ENCODE peak calls at places on chromosomes 5 and 9, in four cellular contexts. One of them, this sample, is unnamed.

GRCh38 chr5:173941758-173942401 is 47.1 kb upstream of the C5orf47 start:
- DNase-seq in GM12878: no peak
- DNase-seq in K562: no peak
- DNase-seq in HepG2: peak; percentile 95
- DNase-seq in this sample: peak; percentile 85

GRCh38 chr5:112691758-112692157 is 45.9 kb upstream of the APC start:
- DNase-seq in GM12878: peak; percentile 19
- DNase-seq in HepG2: peak; percentile 65
- DNase-seq in K562: peak; percentile 44
- DNase-seq in this sample: peak; percentile 38

GRCh38 chr5:73304381-73304780 is 131.4 kb downstream of the TMEM174 start:
- DNase-seq in HepG2: no peak
- DNase-seq in K562: no peak
- DNase-seq in GM12878: no peak
- DNase-seq in this sample: no peak

GRCh38 chr5:141084487-141084989 is 9.9 kb upstream of the PCDHB2 start:
- DNase-seq in HepG2: peak; percentile 72
- DNase-seq in GM12878: no peak
- DNase-seq in K562: peak; percentile 7
- DNase-seq in this sample: peak; percentile 79

GRCh38 chr5:87308024-87308423 is 40.3 kb downstream of the RASA1 start:
- DNase-seq in GM12878: peak; percentile 31
- DNase-seq in K562: no peak
- DNase-seq in HepG2: no peak
- DNase-seq in this sample: no peak

GRCh38 chr5:39427225-39427624 is 2.4 kb upstream of the DAB2 start:
- DNase-seq in K562: no peak
- DNase-seq in HepG2: no peak
- DNase-seq in GM12878: no peak
- DNase-seq in this sample: no peak

GRCh38 chr9:111795557-111795839 is 761 bp upstream of the SHOC1 start:
- DNase-seq in HepG2: no peak
- DNase-seq in K562: no peak
- DNase-seq in GM12878: no peak
- DNase-seq in this sample: no peak

GRCh38 chr9:5838884-5839571 is 6.1 kb upstream of the ERMP1 start:
- DNase-seq in GM12878: no peak
- DNase-seq in K562: peak; percentile 52
- DNase-seq in HepG2: peak; percentile 96
- DNase-seq in this sample: peak; percentile 96

GRCh38 chr5:170151105-170151831 is 45.6 kb downstream of the FOXI1 start:
- DNase-seq in HepG2: peak; percentile 54
- DNase-seq in K562: peak; percentile 94
- DNase-seq in GM12878: no peak
- DNase-seq in this sample: peak; percentile 88

GRCh38 chr5:9176641-9177040 is 369.2 kb downstream of the SEMA5A start:
- DNase-seq in GM12878: no peak
- DNase-seq in HepG2: no peak
- DNase-seq in K562: no peak
- DNase-seq in this sample: no peak

GRCh38 chr5:177507596-177508216 is 1.9 kb downstream of the DOK3 start:
- DNase-seq in GM12878: no peak
- DNase-seq in HepG2: no peak
- DNase-seq in K562: no peak
- DNase-seq in this sample: no peak
- TF ChIP-seq POLR2A in GM12878: no peak
- TF ChIP-seq POLR2A in HepG2: no peak
- TF ChIP-seq POLR2A in K562: no peak
- TF ChIP-seq POLR2A in this sample: no peak

DNA sequence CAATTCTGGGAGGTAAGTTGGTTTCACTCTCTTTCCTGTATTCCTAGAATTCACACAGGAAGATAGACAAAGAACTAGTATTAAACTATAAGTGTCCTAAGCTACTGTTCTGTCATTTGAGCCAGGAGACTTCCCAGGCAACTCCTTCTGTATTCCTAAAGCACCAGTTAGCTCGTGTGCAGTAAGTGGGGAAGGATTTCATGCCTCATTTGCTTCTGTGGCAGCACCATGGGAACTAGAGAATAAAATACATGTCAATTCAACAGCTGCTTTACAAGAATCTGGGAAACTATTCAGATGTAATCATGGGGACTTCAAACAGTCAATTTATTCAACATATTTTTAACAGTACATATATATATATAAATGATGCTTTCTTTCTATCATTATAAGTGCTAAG is 762.3 kb downstream of the PRELID2 start:
- DNase-seq in GM12878: no peak
- DNase-seq in K562: no peak
- DNase-seq in HepG2: no peak
- DNase-seq in this sample: no peak
- TF ChIP-seq ESRRA in GM12878: no peak
- TF ChIP-seq ESRRA in K562: no peak
- TF ChIP-seq ESRRA in HepG2: no peak
- TF ChIP-seq ESRRA in this sample: no peak

GRCh38 chr5:179840766-179841165 is 17.9 kb downstream of the MRNIP start:
- DNase-seq in GM12878: no peak
- DNase-seq in HepG2: no peak
- DNase-seq in K562: no peak
- DNase-seq in this sample: no peak

GRCh38 chr5:179841621-179842020 is 17.0 kb downstream of the MRNIP start:
- DNase-seq in HepG2: no peak
- DNase-seq in K562: no peak
- DNase-seq in GM12878: no peak
- DNase-seq in this sample: no peak

GRCh38 chr5:179837076-179838011 is 16.6 kb downstream of the SQSTM1 start:
- DNase-seq in GM12878: no peak
- DNase-seq in K562: no peak
- DNase-seq in HepG2: no peak
- DNase-seq in this sample: no peak

GRCh38 chr5:179840321-179840720 is 18.3 kb downstream of the MRNIP start:
- DNase-seq in HepG2: no peak
- DNase-seq in GM12878: no peak
- DNase-seq in K562: no peak
- DNase-seq in this sample: no peak

DNA sequence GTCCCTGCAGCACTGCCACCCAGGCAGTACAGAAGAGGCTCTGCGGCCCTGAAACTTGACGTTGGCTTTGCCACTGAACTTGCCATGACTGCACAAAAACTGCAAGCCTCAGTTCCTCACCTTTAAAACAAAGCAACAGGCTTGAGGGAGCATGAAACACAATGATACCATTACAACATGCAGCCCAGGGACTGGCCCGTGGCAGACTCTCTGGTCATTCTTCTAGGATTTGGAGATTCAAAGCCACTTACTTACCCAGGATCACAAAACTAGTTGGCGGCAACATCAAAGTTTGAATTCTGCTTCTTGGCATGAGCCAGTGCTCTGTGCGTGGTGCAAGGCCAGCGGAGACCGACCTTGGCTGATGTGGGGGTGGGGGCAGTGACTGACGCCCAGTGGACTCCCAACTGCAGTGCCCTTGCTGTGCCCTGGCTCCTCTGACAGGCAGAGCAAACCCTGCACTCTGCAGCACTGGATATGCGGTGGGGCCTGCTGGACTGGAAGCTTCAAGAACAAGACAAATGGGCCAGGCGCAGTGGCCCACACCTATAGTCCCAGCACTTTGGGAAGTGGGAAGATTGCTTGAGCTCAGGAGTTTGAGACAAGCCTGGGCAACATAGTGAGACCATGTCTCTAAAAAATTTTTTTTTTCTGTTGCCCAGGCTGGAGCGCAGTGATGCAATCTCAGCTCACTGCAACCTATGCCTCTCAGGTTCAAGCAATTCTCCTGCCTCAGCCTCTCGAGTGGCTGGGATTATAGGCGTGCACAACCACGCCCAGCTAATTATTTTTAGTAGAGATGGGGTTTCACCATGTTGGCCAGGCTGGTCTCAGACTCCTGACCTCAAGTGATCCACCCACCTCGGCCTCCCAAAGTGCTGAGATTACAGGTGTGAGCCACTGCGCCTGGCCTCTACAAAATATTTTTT is 18.9 kb downstream of the SQSTM1 start:
- DNase-seq in K562: no peak
- DNase-seq in HepG2: no peak
- DNase-seq in GM12878: no peak
- DNase-seq in this sample: no peak
- TF ChIP-seq POLR2A in K562: no peak
- TF ChIP-seq POLR2A in HepG2: peak; percentile 47
- TF ChIP-seq POLR2A in GM12878: no peak
- TF ChIP-seq POLR2A in this sample: no peak

DNA sequence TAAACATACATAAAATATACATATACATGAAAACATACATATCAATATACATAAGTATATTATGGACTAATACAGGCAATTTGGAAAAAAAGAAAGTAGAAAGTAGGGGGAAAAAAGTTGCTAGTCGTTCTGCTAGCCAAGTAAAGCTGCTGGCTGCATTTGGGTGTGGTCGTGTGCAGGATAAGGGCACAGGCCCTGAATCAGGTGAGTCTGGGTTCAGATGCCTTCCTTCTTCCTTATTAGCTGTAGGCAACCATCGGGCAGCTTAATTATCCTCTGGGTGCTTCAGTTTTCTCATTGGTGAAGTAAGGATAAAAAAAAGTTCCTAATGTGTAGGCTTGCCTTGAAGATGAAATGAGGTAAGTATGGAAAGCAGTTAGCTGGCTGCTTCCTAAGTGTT is 59.2 kb upstream of the SPRY4 start:
- DNase-seq in GM12878: no peak
- DNase-seq in HepG2: no peak
- DNase-seq in K562: no peak
- DNase-seq in this sample: no peak
- TF ChIP-seq ESRRA in GM12878: no peak
- TF ChIP-seq ESRRA in HepG2: no peak
- TF ChIP-seq ESRRA in K562: no peak
- TF ChIP-seq ESRRA in this sample: no peak

GRCh38 chr5:126776499-126777256 is at the start of gene LMNB1:
- DNase-seq in K562: peak; percentile 94
- DNase-seq in GM12878: peak; percentile 83
- DNase-seq in HepG2: peak; percentile 92
- DNase-seq in this sample: peak; percentile 81

GRCh38 chr5:126778675-126779403 is 1.9 kb downstream of the LMNB1 start:
- DNase-seq in GM12878: no peak
- DNase-seq in K562: no peak
- DNase-seq in HepG2: no peak
- DNase-seq in this sample: no peak

GRCh38 chr5:126780165-126780827 is 3.4 kb downstream of the LMNB1 start:
- DNase-seq in GM12878: no peak
- DNase-seq in K562: peak; percentile 53
- DNase-seq in HepG2: peak; percentile 63
- DNase-seq in this sample: peak; percentile 73

GRCh38 chr5:126777974-126778674 is 1.2 kb downstream of the LMNB1 start:
- DNase-seq in K562: peak; percentile 80
- DNase-seq in GM12878: peak; percentile 89
- DNase-seq in HepG2: peak; percentile 89
- DNase-seq in this sample: peak; percentile 96

DNA sequence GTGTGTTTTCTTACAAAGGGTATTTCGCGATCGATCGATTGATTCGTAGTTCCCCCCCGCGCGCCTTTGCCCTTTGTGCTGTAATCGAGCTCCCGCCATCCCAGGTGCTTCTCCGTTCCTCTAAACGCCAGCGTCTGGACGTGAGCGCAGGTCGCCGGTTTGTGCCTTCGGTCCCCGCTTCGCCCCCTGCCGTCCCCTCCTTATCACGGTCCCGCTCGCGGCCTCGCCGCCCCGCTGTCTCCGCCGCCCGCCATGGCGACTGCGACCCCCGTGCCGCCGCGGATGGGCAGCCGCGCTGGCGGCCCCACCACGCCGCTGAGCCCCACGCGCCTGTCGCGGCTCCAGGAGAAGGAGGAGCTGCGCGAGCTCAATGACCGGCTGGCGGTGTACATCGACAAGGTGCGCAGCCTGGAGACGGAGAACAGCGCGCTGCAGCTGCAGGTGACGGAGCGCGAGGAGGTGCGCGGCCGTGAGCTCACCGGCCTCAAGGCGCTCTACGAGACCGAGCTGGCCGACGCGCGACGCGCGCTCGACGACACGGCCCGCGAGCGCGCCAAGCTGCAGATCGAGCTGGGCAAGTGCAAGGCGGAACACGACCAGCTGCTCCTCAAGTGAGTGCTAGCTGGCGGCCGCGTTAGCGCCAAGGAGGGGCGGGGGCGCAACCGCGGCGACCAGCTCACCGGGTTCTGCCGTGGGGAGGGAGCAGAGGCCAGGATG is 479 bp downstream of the LMNB1 start:
- DNase-seq in HepG2: peak; percentile 9
- DNase-seq in K562: peak; percentile 42
- DNase-seq in GM12878: no peak
- DNase-seq in this sample: peak; percentile 72
- TF ChIP-seq POLR2A in HepG2: no peak
- TF ChIP-seq POLR2A in K562: peak; percentile 9
- TF ChIP-seq POLR2A in GM12878: peak; percentile 87
- TF ChIP-seq POLR2A in this sample: no peak

GRCh38 chr9:134503301-134504105 is 138.1 kb upstream of the COL5A1 start:
- DNase-seq in GM12878: no peak
- DNase-seq in HepG2: no peak
- DNase-seq in K562: no peak
- DNase-seq in this sample: no peak

GRCh38 chr9:134501266-134502181 is 140.1 kb upstream of the COL5A1 start:
- DNase-seq in GM12878: no peak
- DNase-seq in K562: no peak
- DNase-seq in HepG2: no peak
- DNase-seq in this sample: no peak

GRCh38 chr9:134504106-134504385 is 137.6 kb upstream of the COL5A1 start:
- DNase-seq in HepG2: no peak
- DNase-seq in K562: no peak
- DNase-seq in GM12878: no peak
- DNase-seq in this sample: no peak

GRCh38 chr9:134500931-134501265 is 140.7 kb upstream of the COL5A1 start:
- DNase-seq in K562: no peak
- DNase-seq in HepG2: no peak
- DNase-seq in GM12878: no peak
- DNase-seq in this sample: no peak

DNA sequence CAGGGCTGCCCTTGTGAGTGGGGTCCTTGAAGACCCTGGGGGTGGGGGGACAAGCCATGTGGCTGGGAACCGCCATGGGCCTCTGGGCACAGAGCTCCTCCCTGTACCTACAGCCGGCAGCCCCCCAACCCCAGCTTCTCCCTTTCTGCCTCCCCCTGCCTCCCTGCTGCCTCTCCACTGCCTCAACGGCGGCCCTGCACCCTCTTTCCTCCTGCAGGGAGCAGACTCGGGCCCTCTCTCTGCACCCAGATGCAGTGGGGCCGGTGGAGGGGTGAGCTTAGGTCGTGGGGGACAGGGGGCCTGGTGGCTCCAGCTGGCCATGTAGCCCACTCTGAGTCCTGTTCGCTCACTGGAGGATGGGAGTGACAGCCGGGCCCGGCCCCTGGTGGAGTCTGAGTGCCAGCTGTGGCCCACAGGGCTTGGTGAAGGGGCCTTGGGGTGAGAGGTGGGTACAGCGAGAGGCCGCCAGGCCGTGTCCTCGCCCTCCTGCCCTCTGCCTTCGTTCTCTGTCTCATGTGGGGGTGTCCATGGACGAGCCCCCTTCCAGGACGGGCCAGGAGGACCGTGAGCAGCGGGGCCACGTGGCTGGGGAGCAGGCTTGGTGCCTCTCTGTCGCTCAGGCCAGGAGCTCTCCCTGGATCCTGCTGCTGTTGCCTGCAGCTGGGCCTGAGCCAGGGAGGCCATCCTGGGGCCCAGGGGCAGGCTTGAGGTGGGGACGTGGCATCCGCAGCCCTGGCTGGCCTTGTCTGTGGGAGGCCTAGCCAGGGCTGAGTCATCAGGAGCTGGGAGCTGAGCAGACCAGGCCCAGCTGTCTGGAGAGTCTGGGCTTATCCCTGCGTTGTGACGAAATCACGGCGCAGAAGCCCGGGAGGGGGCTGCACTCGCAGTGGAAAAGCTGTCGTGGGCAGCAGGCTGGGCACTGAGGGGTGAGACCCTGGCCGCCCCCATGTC is 139.1 kb upstream of the COL5A1 start:
- DNase-seq in GM12878: no peak
- DNase-seq in K562: no peak
- DNase-seq in HepG2: peak; percentile 43
- DNase-seq in this sample: peak; percentile 98
- TF ChIP-seq ESRRA in GM12878: no peak
- TF ChIP-seq ESRRA in K562: no peak
- TF ChIP-seq ESRRA in HepG2: no peak
- TF ChIP-seq ESRRA in this sample: no peak

This sample was measured in A549.